ENCODE peak calls at places on chromosomes 4 and X, in nine cellular contexts. One of them, this sample, is unnamed.

GRCh38 chr4:76897522-76898384 is at the start of gene SOWAHB:
- DNase-seq in nephron progenitor cell: peak
- DNase-seq in mucosa of descending colon: peak
- DNase-seq in smooth muscle cell of the brain vasculature: no peak
- DNase-seq in frontal cortex: no peak
- DNase-seq in choroid plexus epithelial cell: no peak
- DNase-seq in upper lobe of left lung: peak
- DNase-seq in T-helper 2 cell: peak
- DNase-seq in stimulated activated naive CD8-positive, alpha-beta T cell treated with anti-CD3 and anti-CD28 coated beads, Interleukin-15, Interleukin-2, amounts not matched to agents 100 U/mL and 50 U/mL, for 24 hours: peak
- DNase-seq in this sample: peak

GRCh38 chrX:67601771-67602170 is 58.0 kb downstream of the AR start:
- DNase-seq in stimulated activated naive CD8-positive, alpha-beta T cell treated with anti-CD3 and anti-CD28 coated beads, Interleukin-15, Interleukin-2, amounts not matched to agents 100 U/mL and 50 U/mL, for 24 hours: no peak
- DNase-seq in nephron progenitor cell: no peak
- DNase-seq in frontal cortex: no peak
- DNase-seq in T-helper 2 cell: no peak
- DNase-seq in upper lobe of left lung: no peak
- DNase-seq in mucosa of descending colon: no peak
- DNase-seq in choroid plexus epithelial cell: no peak
- DNase-seq in smooth muscle cell of the brain vasculature: no peak
- DNase-seq in this sample: no peak

GRCh38 chr4:159526172-159526571 is 423.3 kb downstream of the RAPGEF2 start:
- DNase-seq in mucosa of descending colon: no peak
- DNase-seq in T-helper 2 cell: no peak
- DNase-seq in stimulated activated naive CD8-positive, alpha-beta T cell treated with anti-CD3 and anti-CD28 coated beads, Interleukin-15, Interleukin-2, amounts not matched to agents 100 U/mL and 50 U/mL, for 24 hours: no peak
- DNase-seq in choroid plexus epithelial cell: peak
- DNase-seq in frontal cortex: no peak
- DNase-seq in nephron progenitor cell: no peak
- DNase-seq in upper lobe of left lung: no peak
- DNase-seq in smooth muscle cell of the brain vasculature: no peak
- DNase-seq in this sample: no peak

GRCh38 chr4:167218022-167218608 is 16.2 kb downstream of the SPOCK3 start:
- DNase-seq in T-helper 2 cell: no peak
- DNase-seq in nephron progenitor cell: no peak
- DNase-seq in frontal cortex: no peak
- DNase-seq in choroid plexus epithelial cell: no peak
- DNase-seq in smooth muscle cell of the brain vasculature: no peak
- DNase-seq in stimulated activated naive CD8-positive, alpha-beta T cell treated with anti-CD3 and anti-CD28 coated beads, Interleukin-15, Interleukin-2, amounts not matched to agents 100 U/mL and 50 U/mL, for 24 hours: no peak
- DNase-seq in upper lobe of left lung: peak
- DNase-seq in mucosa of descending colon: no peak
- DNase-seq in this sample: no peak

GRCh38 chrX:20363003-20363674 is 96.4 kb upstream of the RPS6KA3 start:
- DNase-seq in choroid plexus epithelial cell: peak
- DNase-seq in nephron progenitor cell: no peak
- DNase-seq in mucosa of descending colon: peak
- DNase-seq in stimulated activated naive CD8-positive, alpha-beta T cell treated with anti-CD3 and anti-CD28 coated beads, Interleukin-15, Interleukin-2, amounts not matched to agents 100 U/mL and 50 U/mL, for 24 hours: no peak
- DNase-seq in smooth muscle cell of the brain vasculature: no peak
- DNase-seq in frontal cortex: no peak
- DNase-seq in T-helper 2 cell: no peak
- DNase-seq in upper lobe of left lung: peak
- DNase-seq in this sample: no peak

GRCh38 chrX:80335062-80335830 is 85.0 kb upstream of the TENT5D start:
- DNase-seq in T-helper 2 cell: no peak
- DNase-seq in choroid plexus epithelial cell: no peak
- DNase-seq in stimulated activated naive CD8-positive, alpha-beta T cell treated with anti-CD3 and anti-CD28 coated beads, Interleukin-15, Interleukin-2, amounts not matched to agents 100 U/mL and 50 U/mL, for 24 hours: peak
- DNase-seq in nephron progenitor cell: no peak
- DNase-seq in smooth muscle cell of the brain vasculature: no peak
- DNase-seq in upper lobe of left lung: peak
- DNase-seq in mucosa of descending colon: peak
- DNase-seq in frontal cortex: no peak
- DNase-seq in this sample: peak

GRCh38 chrX:16797358-16797757 is 11.1 kb downstream of the TXLNG start:
- DNase-seq in frontal cortex: no peak
- DNase-seq in T-helper 2 cell: no peak
- DNase-seq in smooth muscle cell of the brain vasculature: no peak
- DNase-seq in choroid plexus epithelial cell: no peak
- DNase-seq in nephron progenitor cell: no peak
- DNase-seq in mucosa of descending colon: no peak
- DNase-seq in upper lobe of left lung: no peak
- DNase-seq in stimulated activated naive CD8-positive, alpha-beta T cell treated with anti-CD3 and anti-CD28 coated beads, Interleukin-15, Interleukin-2, amounts not matched to agents 100 U/mL and 50 U/mL, for 24 hours: no peak
- DNase-seq in this sample: no peak

GRCh38 chr4:156191382-156191781 is 237.7 kb upstream of the CTSO start:
- DNase-seq in smooth muscle cell of the brain vasculature: no peak
- DNase-seq in stimulated activated naive CD8-positive, alpha-beta T cell treated with anti-CD3 and anti-CD28 coated beads, Interleukin-15, Interleukin-2, amounts not matched to agents 100 U/mL and 50 U/mL, for 24 hours: no peak
- DNase-seq in mucosa of descending colon: no peak
- DNase-seq in choroid plexus epithelial cell: no peak
- DNase-seq in nephron progenitor cell: no peak
- DNase-seq in frontal cortex: no peak
- DNase-seq in T-helper 2 cell: no peak
- DNase-seq in upper lobe of left lung: no peak
- DNase-seq in this sample: no peak

GRCh38 chr4:141458501-141458900 is 177.9 kb upstream of the IL15 start:
- DNase-seq in upper lobe of left lung: no peak
- DNase-seq in T-helper 2 cell: no peak
- DNase-seq in stimulated activated naive CD8-positive, alpha-beta T cell treated with anti-CD3 and anti-CD28 coated beads, Interleukin-15, Interleukin-2, amounts not matched to agents 100 U/mL and 50 U/mL, for 24 hours: no peak
- DNase-seq in nephron progenitor cell: no peak
- DNase-seq in choroid plexus epithelial cell: no peak
- DNase-seq in smooth muscle cell of the brain vasculature: no peak
- DNase-seq in frontal cortex: no peak
- DNase-seq in mucosa of descending colon: no peak
- DNase-seq in this sample: no peak